ENCODE peak calls at places on chromosomes 13 and 19, in four cellular contexts. One of them, this sample, is unnamed.

GRCh38 chr13:74886496-74886895 is 595.5 kb downstream of the TBC1D4 start:
- DNase-seq in activated T-cell treated with anti-CD3 and anti-CD28 coated beads for 48 hours: no peak
- DNase-seq in CD4-positive, alpha-beta memory T cell: no peak
- DNase-seq in endothelial cell: no peak
- DNase-seq in this sample: no peak

GRCh38 chr13:44331912-44332840 is 41.4 kb upstream of the SERP2 start:
- DNase-seq in activated T-cell treated with anti-CD3 and anti-CD28 coated beads for 48 hours: no peak
- DNase-seq in CD4-positive, alpha-beta memory T cell: no peak
- DNase-seq in endothelial cell: no peak
- DNase-seq in this sample: peak

GRCh38 chr19:11663162-11663561 is 65.9 kb downstream of the ZNF627 start:
- DNase-seq in activated T-cell treated with anti-CD3 and anti-CD28 coated beads for 48 hours: no peak
- DNase-seq in CD4-positive, alpha-beta memory T cell: no peak
- DNase-seq in endothelial cell: no peak
- DNase-seq in this sample: no peak

GRCh38 chr19:56477429-56478338 is 539 bp upstream of the ZNF667 start:
- DNase-seq in activated T-cell treated with anti-CD3 and anti-CD28 coated beads for 48 hours: peak
- DNase-seq in CD4-positive, alpha-beta memory T cell: peak
- DNase-seq in endothelial cell: peak
- DNase-seq in this sample: peak

GRCh38 chr19:47865166-47865565 is 6.1 kb downstream of the TPRX2 start:
- DNase-seq in activated T-cell treated with anti-CD3 and anti-CD28 coated beads for 48 hours: no peak
- DNase-seq in CD4-positive, alpha-beta memory T cell: no peak
- DNase-seq in endothelial cell: no peak
- DNase-seq in this sample: no peak

GRCh38 chr19:10568444-10568825 is 344 bp downstream of the CDKN2D start:
- DNase-seq in activated T-cell treated with anti-CD3 and anti-CD28 coated beads for 48 hours: peak
- DNase-seq in CD4-positive, alpha-beta memory T cell: no peak
- DNase-seq in endothelial cell: no peak
- DNase-seq in this sample: no peak

GRCh38 chr13:51370116-51370515 is 30.6 kb downstream of the SERPINE3 start:
- DNase-seq in activated T-cell treated with anti-CD3 and anti-CD28 coated beads for 48 hours: no peak
- DNase-seq in CD4-positive, alpha-beta memory T cell: no peak
- DNase-seq in endothelial cell: no peak
- DNase-seq in this sample: no peak

GRCh38 chr19:48117515-48118330 is 7.1 kb upstream of the PLA2G4C start:
- DNase-seq in activated T-cell treated with anti-CD3 and anti-CD28 coated beads for 48 hours: no peak
- DNase-seq in CD4-positive, alpha-beta memory T cell: no peak
- DNase-seq in endothelial cell: no peak
- DNase-seq in this sample: no peak

GRCh38 chr13:113216165-113217056 is 7.0 kb downstream of the CUL4A start:
- DNase-seq in activated T-cell treated with anti-CD3 and anti-CD28 coated beads for 48 hours: no peak
- DNase-seq in CD4-positive, alpha-beta memory T cell: no peak
- DNase-seq in endothelial cell: no peak
- DNase-seq in this sample: peak

GRCh38 chr13:107977175-107977574 is 238.2 kb downstream of the LIG4 start:
- DNase-seq in activated T-cell treated with anti-CD3 and anti-CD28 coated beads for 48 hours: no peak
- DNase-seq in CD4-positive, alpha-beta memory T cell: no peak
- DNase-seq in endothelial cell: no peak
- DNase-seq in this sample: no peak

GRCh38 chr13:25253702-25254101 is 33.6 kb downstream of the MTMR6 start:
- DNase-seq in activated T-cell treated with anti-CD3 and anti-CD28 coated beads for 48 hours: no peak
- DNase-seq in CD4-positive, alpha-beta memory T cell: no peak
- DNase-seq in endothelial cell: no peak
- DNase-seq in this sample: no peak

GRCh38 chr13:66927562-66927961 is 302.6 kb downstream of the PCDH9 start:
- DNase-seq in activated T-cell treated with anti-CD3 and anti-CD28 coated beads for 48 hours: no peak
- DNase-seq in CD4-positive, alpha-beta memory T cell: no peak
- DNase-seq in endothelial cell: no peak
- DNase-seq in this sample: no peak

GRCh38 chr19:6521718-6522646 is 8.8 kb upstream of the TNFSF9 start:
- DNase-seq in activated T-cell treated with anti-CD3 and anti-CD28 coated beads for 48 hours: peak
- DNase-seq in CD4-positive, alpha-beta memory T cell: peak
- DNase-seq in endothelial cell: no peak
- DNase-seq in this sample: no peak

GRCh38 chr13:82963466-82963865 is 918.8 kb downstream of the SLITRK1 start:
- DNase-seq in activated T-cell treated with anti-CD3 and anti-CD28 coated beads for 48 hours: no peak
- DNase-seq in CD4-positive, alpha-beta memory T cell: no peak
- DNase-seq in endothelial cell: no peak
- DNase-seq in this sample: peak

GRCh38 chr13:109787135-109787954 is 962 bp upstream of the IRS2 start:
- DNase-seq in activated T-cell treated with anti-CD3 and anti-CD28 coated beads for 48 hours: no peak
- DNase-seq in CD4-positive, alpha-beta memory T cell: no peak
- DNase-seq in endothelial cell: peak
- DNase-seq in this sample: peak

GRCh38 chr13:110240352-110240751 is 66.6 kb downstream of the COL4A1 start:
- DNase-seq in activated T-cell treated with anti-CD3 and anti-CD28 coated beads for 48 hours: no peak
- DNase-seq in CD4-positive, alpha-beta memory T cell: no peak
- DNase-seq in endothelial cell: peak
- DNase-seq in this sample: no peak

GRCh38 chr13:50080856-50081105 is 65.5 kb downstream of the KCNRG start:
- DNase-seq in activated T-cell treated with anti-CD3 and anti-CD28 coated beads for 48 hours: no peak
- DNase-seq in CD4-positive, alpha-beta memory T cell: peak
- DNase-seq in endothelial cell: no peak
- DNase-seq in this sample: no peak

GRCh38 chr19:10552596-10553053 is 8.9 kb downstream of the ATG4D start:
- DNase-seq in activated T-cell treated with anti-CD3 and anti-CD28 coated beads for 48 hours: no peak
- DNase-seq in CD4-positive, alpha-beta memory T cell: no peak
- DNase-seq in endothelial cell: no peak
- DNase-seq in this sample: no peak

GRCh38 chr13:113800576-113800926 is 41.5 kb downstream of the TMEM255B start:
- DNase-seq in activated T-cell treated with anti-CD3 and anti-CD28 coated beads for 48 hours: no peak
- DNase-seq in CD4-positive, alpha-beta memory T cell: no peak
- DNase-seq in endothelial cell: no peak
- DNase-seq in this sample: no peak

GRCh38 chr19:14449321-14449720 is 16.2 kb downstream of the PKN1 start:
- DNase-seq in activated T-cell treated with anti-CD3 and anti-CD28 coated beads for 48 hours: no peak
- DNase-seq in CD4-positive, alpha-beta memory T cell: no peak
- DNase-seq in endothelial cell: no peak
- DNase-seq in this sample: no peak

GRCh38 chr13:44815507-44816074 is 173.7 kb downstream of the NUFIP1 start:
- DNase-seq in activated T-cell treated with anti-CD3 and anti-CD28 coated beads for 48 hours: peak
- DNase-seq in CD4-positive, alpha-beta memory T cell: no peak
- DNase-seq in endothelial cell: no peak
- DNase-seq in this sample: peak

GRCh38 chr13:45393941-45394570 is 24.1 kb downstream of the SLC25A30 start:
- DNase-seq in activated T-cell treated with anti-CD3 and anti-CD28 coated beads for 48 hours: no peak
- DNase-seq in CD4-positive, alpha-beta memory T cell: peak
- DNase-seq in endothelial cell: peak
- DNase-seq in this sample: peak

GRCh38 chr13:49210114-49210513 is 10.0 kb upstream of the MLNR start:
- DNase-seq in activated T-cell treated with anti-CD3 and anti-CD28 coated beads for 48 hours: no peak
- DNase-seq in CD4-positive, alpha-beta memory T cell: no peak
- DNase-seq in endothelial cell: no peak
- DNase-seq in this sample: no peak

GRCh38 chr13:44819245-44819644 is 170.0 kb downstream of the NUFIP1 start:
- DNase-seq in activated T-cell treated with anti-CD3 and anti-CD28 coated beads for 48 hours: no peak
- DNase-seq in CD4-positive, alpha-beta memory T cell: no peak
- DNase-seq in endothelial cell: no peak
- DNase-seq in this sample: no peak

GRCh38 chr19:4969772-4970531 is 1.0 kb downstream of the KDM4B start:
- DNase-seq in activated T-cell treated with anti-CD3 and anti-CD28 coated beads for 48 hours: no peak
- DNase-seq in CD4-positive, alpha-beta memory T cell: no peak
- DNase-seq in endothelial cell: no peak
- DNase-seq in this sample: no peak

GRCh38 chr13:105908581-105908980 is 626.9 kb downstream of the EFNB2 start:
- DNase-seq in activated T-cell treated with anti-CD3 and anti-CD28 coated beads for 48 hours: no peak
- DNase-seq in CD4-positive, alpha-beta memory T cell: no peak
- DNase-seq in endothelial cell: no peak
- DNase-seq in this sample: peak

GRCh38 chr19:37778613-37779138 is 710 bp downstream of the ZNF573 start:
- DNase-seq in activated T-cell treated with anti-CD3 and anti-CD28 coated beads for 48 hours: no peak
- DNase-seq in CD4-positive, alpha-beta memory T cell: no peak
- DNase-seq in endothelial cell: no peak
- DNase-seq in this sample: peak

GRCh38 chr13:113920173-113920572 is 53.7 kb downstream of the C13orf46 start:
- DNase-seq in activated T-cell treated with anti-CD3 and anti-CD28 coated beads for 48 hours: no peak
- DNase-seq in CD4-positive, alpha-beta memory T cell: no peak
- DNase-seq in endothelial cell: no peak
- DNase-seq in this sample: no peak

GRCh38 chr13:113758651-113759524 is at the start of gene TMEM255B:
- DNase-seq in activated T-cell treated with anti-CD3 and anti-CD28 coated beads for 48 hours: peak
- DNase-seq in CD4-positive, alpha-beta memory T cell: peak
- DNase-seq in endothelial cell: peak
- DNase-seq in this sample: peak

GRCh38 chr19:2455481-2456300 is 1.1 kb downstream of the LMNB2 start:
- DNase-seq in activated T-cell treated with anti-CD3 and anti-CD28 coated beads for 48 hours: peak
- DNase-seq in CD4-positive, alpha-beta memory T cell: no peak
- DNase-seq in endothelial cell: no peak
- DNase-seq in this sample: no peak

GRCh38 chr13:102405499-102406079 is 3.7 kb upstream of the FGF14 start:
- DNase-seq in activated T-cell treated with anti-CD3 and anti-CD28 coated beads for 48 hours: no peak
- DNase-seq in CD4-positive, alpha-beta memory T cell: no peak
- DNase-seq in endothelial cell: peak
- DNase-seq in this sample: peak

GRCh38 chr13:114119196-114119595 is 13.2 kb downstream of the RASA3 start:
- DNase-seq in activated T-cell treated with anti-CD3 and anti-CD28 coated beads for 48 hours: no peak
- DNase-seq in CD4-positive, alpha-beta memory T cell: no peak
- DNase-seq in endothelial cell: peak
- DNase-seq in this sample: peak

GRCh38 chr19:50649433-50650391 is at the start of gene C19orf81:
- DNase-seq in activated T-cell treated with anti-CD3 and anti-CD28 coated beads for 48 hours: no peak
- DNase-seq in CD4-positive, alpha-beta memory T cell: no peak
- DNase-seq in endothelial cell: no peak
- DNase-seq in this sample: no peak

This sample was measured in myocyte.